ENCODE peak calls at places on chromosomes 4 and X, in four cellular contexts. S is RKO, Q is fibroblast of lung, B is tibial nerve. X is an unnamed sample.

GRCh38 chr4:7371122-7371941 is 63.4 kb downstream of the PSAPL1 start:
- DNase-seq in B (no peak), S (no peak), Q (no peak), X (no peak)

GRCh38 chr4:42489095-42489494 is 91.8 kb downstream of the SHISA3 start:
- DNase-seq in B (no peak), Q (no peak), S (no peak), X (no peak)

GRCh38 chr4:146243141-146243882 is 29.0 kb downstream of the REELD1 start:
- DNase-seq in B (no peak), S (peak; percentile 47), Q (no peak), X (no peak)

GRCh38 chr4:119093042-119093827 is 42.4 kb upstream of the MYOZ2 start:
- DNase-seq in S (no peak), Q (no peak), B (no peak), X (peak; percentile 41)

GRCh38 chr4:25810016-25810415 is 52.8 kb downstream of the SEL1L3 start:
- DNase-seq in Q (no peak), B (no peak), S (no peak), X (no peak)

GRCh38 chr4:74543983-74544382 is 99.0 kb downstream of the AREG start:
- DNase-seq in B (no peak), S (no peak), Q (peak; percentile 87), X (no peak)

GRCh38 chrX:119481218-119481875 is 13.1 kb downstream of the SLC25A5 start:
- DNase-seq in Q (no peak), S (no peak), B (no peak), X (no peak)

GRCh38 chr4:151669990-151670389 is 90.8 kb downstream of the GATB start:
- DNase-seq in B (no peak), S (no peak), Q (no peak), X (no peak)

GRCh38 chr4:27861802-27862201 is 1001.2 kb downstream of the STIM2 start:
- DNase-seq in S (no peak), B (no peak), Q (peak; percentile 31), X (no peak)

GRCh38 chr4:967113-968104 is 6.0 kb downstream of the DGKQ start:
- DNase-seq in B (no peak), S (no peak), Q (no peak), X (no peak)

GRCh38 chrX:103919336-103919682 is 43.1 kb upstream of the TMSB15B start:
- DNase-seq in S (no peak), B (peak; percentile 7), Q (peak; percentile 42), X (no peak)

GRCh38 chrX:11648705-11649519 is 16.8 kb downstream of the ARHGAP6 start:
- DNase-seq in B (no peak), S (no peak), Q (no peak), X (no peak)

GRCh38 chr4:6343950-6344408 is 74.3 kb downstream of the WFS1 start:
- DNase-seq in S (peak; percentile 94), B (no peak), Q (peak; percentile 63), X (peak; percentile 52)

GRCh38 chrX:370244-370962 is 16.3 kb downstream of the PPP2R3B start:
- DNase-seq in B (no peak), S (no peak), Q (no peak), X (no peak)

X was measured in HT-29.